ENCODE peak calls at places on chromosomes 13 and 19, in nine cellular contexts. Z is CD8-positive, alpha-beta memory T cell; V is stomach; J is T-helper 17 cell; H is body of pancreas; T is tibial artery; M is fibroblast of lung; L is GM23248; S is adrenal gland. F is an unnamed sample.

GRCh38 chr13:39820606-39821005 is 165.1 kb downstream of the COG6 start:
- DNase-seq in T (no peak), H (no peak), V (no peak), S (no peak), L (no peak), J (no peak), M (no peak), Z (no peak), F (no peak)

GRCh38 chr13:24854311-24854710 is 90.3 kb downstream of the RNF17 start:
- DNase-seq in S (no peak), Z (no peak), L (no peak), H (no peak), V (no peak), T (no peak), J (no peak), M (peak; percentile 46), F (no peak)

GRCh38 chr13:73948848-73949529 is 185.2 kb downstream of the KLF12 start:
- DNase-seq in M (no peak), V (no peak), J (no peak), S (no peak), L (no peak), T (no peak), Z (no peak), H (no peak), F (no peak)

GRCh38 chr19:44876930-44877530 is 14.0 kb upstream of the TOMM40 start:
- DNase-seq in M (no peak), H (no peak), V (no peak), S (no peak), Z (no peak), J (no peak), T (no peak), L (no peak), F (no peak)

GRCh38 chr13:44303681-44304432 is 69.8 kb upstream of the SERP2 start:
- DNase-seq in S (no peak), H (peak; percentile 62), J (no peak), T (peak; percentile 58), M (no peak), V (peak; percentile 26), L (no peak), Z (no peak), F (no peak)

GRCh38 chr13:112619730-112620639 is 32.0 kb upstream of the TUBGCP3 start:
- DNase-seq in H (no peak), J (no peak), M (peak; percentile 22), T (no peak), Z (no peak), V (no peak), L (no peak), S (no peak), F (no peak)

GRCh38 chr19:48609571-48610108 is 3.1 kb downstream of the SPACA4 start:
- DNase-seq in T (no peak), V (no peak), J (no peak), S (no peak), L (no peak), M (no peak), H (no peak), Z (no peak), F (no peak)

GRCh38 chr19:45477713-45478453 is 10.1 kb downstream of the FOSB start:
- DNase-seq in S (no peak), Z (no peak), V (no peak), H (no peak), J (no peak), T (no peak), L (peak; percentile 89), M (no peak), F (no peak)

GRCh38 chr13:43572601-43573360 is 214.0 kb downstream of the ENOX1 start:
- DNase-seq in T (no peak), M (no peak), J (no peak), Z (no peak), L (peak; percentile 91), S (no peak), V (no peak), H (no peak), F (no peak)

GRCh38 chr19:15628236-15629002 is 12.3 kb upstream of the CYP4F3 start:
- DNase-seq in J (no peak), H (no peak), V (no peak), M (no peak), S (no peak), T (no peak), L (no peak), Z (no peak), F (no peak)
- H3K9me3 ChIP-seq in J (no peaks in the 10 kb centered on the region), H (no peaks in the 10 kb centered on the region), V (no peaks in the 10 kb centered on the region), M (no peaks in the 10 kb centered on the region), S (no peaks in the 10 kb centered on the region), T (no peaks in the 10 kb centered on the region), L (no peaks in the 10 kb centered on the region), Z (no peaks in the 10 kb centered on the region), F (no peaks in the 10 kb centered on the region)

GRCh38 chr19:27765912-27766725 is 1446.8 kb downstream of the UQCRFS1 start:
- DNase-seq in V (no peak), S (peak; percentile 2), Z (no peak), J (no peak), H (no peak), L (no peak), M (no peak), T (no peak), F (peak; percentile 34)

GRCh38 chr19:27767234-27767633 is 1445.7 kb downstream of the UQCRFS1 start:
- DNase-seq in Z (no peak), T (no peak), J (no peak), H (no peak), M (no peak), V (no peak), S (peak; percentile 0), L (no peak), F (peak; percentile 21)

GRCh38 chr19:27764186-27764804 is 1448.7 kb downstream of the UQCRFS1 start:
- DNase-seq in L (no peak), T (no peak), Z (no peak), M (no peak), V (no peak), J (no peak), H (no peak), S (no peak), F (no peak)

GRCh38 chr19:27762933-27763332 is 1450.0 kb downstream of the UQCRFS1 start:
- DNase-seq in M (no peak), L (no peak), V (no peak), Z (no peak), S (no peak), J (no peak), H (no peak), T (no peak), F (no peak)

DNA sequence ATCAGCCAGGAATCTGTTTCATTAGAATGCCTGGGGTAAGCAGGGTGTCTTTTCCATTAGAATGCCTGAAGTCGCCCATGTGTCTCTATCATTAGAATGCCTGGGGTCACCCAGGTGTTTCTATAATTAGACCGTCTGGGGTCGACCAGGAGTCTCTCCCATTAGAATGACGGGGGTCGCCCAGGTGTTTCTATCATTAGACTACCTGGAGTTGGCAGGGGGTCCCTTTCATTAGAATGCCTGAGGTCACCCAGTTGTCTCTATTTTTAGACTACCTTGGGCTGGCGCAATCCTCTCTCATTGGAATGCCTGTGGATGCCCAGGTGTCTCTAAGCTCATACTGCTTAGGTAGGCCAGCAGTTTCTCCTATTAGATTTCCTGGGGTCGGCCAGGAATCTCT is 1447.6 kb downstream of the UQCRFS1 start:
- DNase-seq in S (no peak), H (no peak), L (no peak), V (no peak), J (no peak), T (no peak), M (no peak), Z (no peak), F (peak; percentile 50)
- H3K9me3 ChIP-seq in S (no peaks in the 10 kb centered on the region), H (peaks cover 54% of the 10 kb centered on the region), L (no peaks in the 10 kb centered on the region), V (peaks cover 71% of the 10 kb centered on the region), J (no peaks in the 10 kb centered on the region), T (peaks cover 13% of the 10 kb centered on the region), M (no peaks in the 10 kb centered on the region), Z (peaks cover 31% of the 10 kb centered on the region), F (peaks cover 98% of the 10 kb centered on the region)

GRCh38 chr19:51808333-51808986 is 13.5 kb downstream of the FPR3 start:
- DNase-seq in Z (no peak), M (peak; percentile 60), S (no peak), J (no peak), T (no peak), V (no peak), H (no peak), L (peak; percentile 70), F (no peak)

GRCh38 chr19:51807925-51808324 is 13.0 kb downstream of the FPR3 start:
- DNase-seq in S (no peak), V (no peak), T (no peak), M (no peak), J (no peak), H (no peak), Z (no peak), L (no peak), F (no peak)

GRCh38 chr19:51811344-51811743 is 16.4 kb downstream of the FPR3 start:
- DNase-seq in S (peak; percentile 35), H (no peak), M (no peak), L (no peak), Z (no peak), V (no peak), J (no peak), T (peak; percentile 57), F (peak; percentile 77)

GRCh38 chr19:51809787-51810186 is 14.8 kb downstream of the FPR3 start:
- DNase-seq in Z (no peak), M (no peak), H (no peak), V (no peak), J (no peak), T (peak; percentile 70), S (no peak), L (peak; percentile 52), F (no peak)

DNA sequence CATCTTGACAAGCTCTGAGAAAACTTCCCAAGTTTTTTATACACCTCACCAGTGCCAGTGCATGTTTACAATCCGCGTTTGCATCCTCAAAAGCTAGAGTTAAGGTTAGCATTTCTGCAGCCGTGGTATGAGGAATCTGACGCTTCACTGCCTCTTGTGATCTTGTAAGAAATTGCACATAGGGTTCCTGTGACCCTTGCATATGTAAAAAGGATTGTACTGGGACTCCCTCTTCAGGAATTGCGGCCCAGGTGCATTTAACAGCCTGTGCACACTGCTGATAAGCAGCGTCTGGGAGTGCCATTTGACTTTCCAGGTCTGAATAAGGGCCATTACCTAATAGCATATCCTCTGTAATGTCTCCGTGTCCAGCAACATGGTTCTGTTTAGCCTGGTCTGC is 15.3 kb downstream of the FPR3 start:
- DNase-seq in V (no peak), L (peak; percentile 54), H (no peak), M (no peak), J (no peak), S (no peak), Z (no peak), T (no peak), F (no peak)
- H3K9me3 ChIP-seq in V (peaks cover 18% of the 10 kb centered on the region), L (no peaks in the 10 kb centered on the region), H (no peaks in the 10 kb centered on the region), M (no peaks in the 10 kb centered on the region), J (no peaks in the 10 kb centered on the region), S (no peaks in the 10 kb centered on the region), Z (no peaks in the 10 kb centered on the region), T (no peaks in the 10 kb centered on the region), F (no peaks in the 10 kb centered on the region)

DNA sequence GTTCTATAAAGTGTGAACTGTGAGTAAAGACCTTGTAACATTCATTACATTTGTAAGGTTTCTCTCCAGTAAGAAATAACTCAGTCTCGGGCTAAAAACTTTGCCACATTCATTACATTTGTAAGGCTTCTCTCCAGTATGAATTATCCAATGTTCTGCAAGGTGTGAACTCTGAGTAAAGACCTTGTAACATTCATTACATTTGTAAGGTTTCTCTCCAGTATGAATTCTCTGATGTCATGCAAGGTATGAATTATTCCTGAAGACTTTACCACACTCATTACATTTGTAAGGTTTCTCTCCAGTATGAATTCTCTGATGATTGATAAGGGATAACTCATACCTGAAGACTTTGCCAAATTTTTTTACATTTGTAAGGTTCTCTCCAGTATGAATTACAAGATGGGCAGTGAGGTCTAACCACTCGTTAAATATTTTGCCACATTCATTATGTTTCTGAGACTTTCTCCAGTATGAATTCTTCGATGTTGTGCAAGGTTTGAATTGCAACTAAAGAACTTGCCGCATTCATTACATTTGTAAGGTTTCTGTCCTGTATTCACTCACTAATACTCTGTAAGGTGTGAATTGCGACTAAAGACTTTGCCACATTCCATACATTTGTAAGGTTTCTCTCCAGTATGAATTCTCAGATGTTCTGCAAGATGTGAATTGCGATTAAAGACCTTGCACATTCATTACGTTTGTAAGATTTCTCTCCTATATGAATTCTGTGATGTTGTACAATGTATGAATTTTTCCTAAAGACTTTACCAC is 21.2 kb downstream of the ZNF578 start:
- DNase-seq in J (no peak), V (no peak), L (no peak), S (no peak), T (no peak), H (no peak), Z (no peak), M (no peak), F (no peak)
- H3K9me3 ChIP-seq in J (peaks cover 46% of the 10 kb centered on the region), V (peaks cover 99% of the 10 kb centered on the region), L (peaks cover 21% of the 10 kb centered on the region), S (peaks cover 9% of the 10 kb centered on the region), T (peaks cover 45% of the 10 kb centered on the region), H (peaks cover 90% of the 10 kb centered on the region), Z (peaks cover 69% of the 10 kb centered on the region), M (no peaks in the 10 kb centered on the region), F (peaks cover 95% of the 10 kb centered on the region)